ENCODE peak calls at places on chromosomes 12 and 14, in five cellular contexts. One of them, this sample, is unnamed.

GRCh38 chr12:113103756-113104450 is 31.7 kb downstream of the RASAL1 start:
- DNase-seq in substantia nigra: no peak
- DNase-seq in stimulated activated CD8-positive, alpha-beta memory T cell treated with anti-CD3 and anti-CD28 coated beads, Interleukin-15, amount 100 ng/mL, for 24 hours: peak; percentile 29
- DNase-seq in NCI-H2171 treated with DMSO at 0.1 percent for 48 hours: peak; percentile 84
- DNase-seq in right lobe of liver: no peak
- DNase-seq in this sample: no peak

GRCh38 chr14:103288076-103288766 is 45.8 kb upstream of the EIF5 start:
- DNase-seq in substantia nigra: no peak
- DNase-seq in stimulated activated CD8-positive, alpha-beta memory T cell treated with anti-CD3 and anti-CD28 coated beads, Interleukin-15, amount 100 ng/mL, for 24 hours: no peak
- DNase-seq in NCI-H2171 treated with DMSO at 0.1 percent for 48 hours: no peak
- DNase-seq in right lobe of liver: no peak
- DNase-seq in this sample: no peak

GRCh38 chr14:29553427-29553826 is 374.2 kb downstream of the PRKD1 start:
- DNase-seq in substantia nigra: no peak
- DNase-seq in stimulated activated CD8-positive, alpha-beta memory T cell treated with anti-CD3 and anti-CD28 coated beads, Interleukin-15, amount 100 ng/mL, for 24 hours: no peak
- DNase-seq in NCI-H2171 treated with DMSO at 0.1 percent for 48 hours: no peak
- DNase-seq in right lobe of liver: no peak
- DNase-seq in this sample: no peak

GRCh38 chr12:49930515-49931288 is 19.8 kb upstream of the AQP2 start:
- DNase-seq in substantia nigra: no peak
- DNase-seq in stimulated activated CD8-positive, alpha-beta memory T cell treated with anti-CD3 and anti-CD28 coated beads, Interleukin-15, amount 100 ng/mL, for 24 hours: no peak
- DNase-seq in NCI-H2171 treated with DMSO at 0.1 percent for 48 hours: no peak
- DNase-seq in right lobe of liver: no peak
- DNase-seq in this sample: no peak

GRCh38 chr14:63343878-63344277 is 25.1 kb upstream of the GPHB5 start:
- DNase-seq in substantia nigra: no peak
- DNase-seq in stimulated activated CD8-positive, alpha-beta memory T cell treated with anti-CD3 and anti-CD28 coated beads, Interleukin-15, amount 100 ng/mL, for 24 hours: no peak
- DNase-seq in NCI-H2171 treated with DMSO at 0.1 percent for 48 hours: no peak
- DNase-seq in right lobe of liver: no peak
- DNase-seq in this sample: no peak

GRCh38 chr12:40099423-40099853 is 6.4 kb downstream of the SLC2A13 start:
- DNase-seq in substantia nigra: no peak
- DNase-seq in stimulated activated CD8-positive, alpha-beta memory T cell treated with anti-CD3 and anti-CD28 coated beads, Interleukin-15, amount 100 ng/mL, for 24 hours: no peak
- DNase-seq in NCI-H2171 treated with DMSO at 0.1 percent for 48 hours: no peak
- DNase-seq in right lobe of liver: no peak
- DNase-seq in this sample: no peak

GRCh38 chr14:34926552-34926951 is 51.4 kb upstream of the BAZ1A start:
- DNase-seq in substantia nigra: no peak
- DNase-seq in stimulated activated CD8-positive, alpha-beta memory T cell treated with anti-CD3 and anti-CD28 coated beads, Interleukin-15, amount 100 ng/mL, for 24 hours: no peak
- DNase-seq in NCI-H2171 treated with DMSO at 0.1 percent for 48 hours: no peak
- DNase-seq in right lobe of liver: no peak
- DNase-seq in this sample: no peak

GRCh38 chr12:85755760-85756159 is 80.4 kb downstream of the RASSF9 start:
- DNase-seq in substantia nigra: no peak
- DNase-seq in stimulated activated CD8-positive, alpha-beta memory T cell treated with anti-CD3 and anti-CD28 coated beads, Interleukin-15, amount 100 ng/mL, for 24 hours: no peak
- DNase-seq in NCI-H2171 treated with DMSO at 0.1 percent for 48 hours: no peak
- DNase-seq in right lobe of liver: no peak
- DNase-seq in this sample: no peak

GRCh38 chr12:127083028-127083949 is 1183.7 kb upstream of the TMEM132C start:
- DNase-seq in substantia nigra: no peak
- DNase-seq in stimulated activated CD8-positive, alpha-beta memory T cell treated with anti-CD3 and anti-CD28 coated beads, Interleukin-15, amount 100 ng/mL, for 24 hours: no peak
- DNase-seq in NCI-H2171 treated with DMSO at 0.1 percent for 48 hours: peak; percentile 2
- DNase-seq in right lobe of liver: no peak
- DNase-seq in this sample: peak; percentile 4

GRCh38 chr12:131687346-131688125 is 23.4 kb upstream of the SFSWAP start:
- DNase-seq in substantia nigra: no peak
- DNase-seq in stimulated activated CD8-positive, alpha-beta memory T cell treated with anti-CD3 and anti-CD28 coated beads, Interleukin-15, amount 100 ng/mL, for 24 hours: no peak
- DNase-seq in NCI-H2171 treated with DMSO at 0.1 percent for 48 hours: no peak
- DNase-seq in right lobe of liver: no peak
- DNase-seq in this sample: no peak

GRCh38 chr14:44204061-44204815 is 302.8 kb downstream of the FSCB start:
- DNase-seq in substantia nigra: no peak
- DNase-seq in stimulated activated CD8-positive, alpha-beta memory T cell treated with anti-CD3 and anti-CD28 coated beads, Interleukin-15, amount 100 ng/mL, for 24 hours: no peak
- DNase-seq in NCI-H2171 treated with DMSO at 0.1 percent for 48 hours: no peak
- DNase-seq in right lobe of liver: no peak
- DNase-seq in this sample: no peak

GRCh38 chr14:61281186-61281676 is at the start of gene TMEM30B:
- DNase-seq in substantia nigra: no peak
- DNase-seq in stimulated activated CD8-positive, alpha-beta memory T cell treated with anti-CD3 and anti-CD28 coated beads, Interleukin-15, amount 100 ng/mL, for 24 hours: no peak
- DNase-seq in NCI-H2171 treated with DMSO at 0.1 percent for 48 hours: peak; percentile 74
- DNase-seq in right lobe of liver: peak; percentile 39
- DNase-seq in this sample: no peak

GRCh38 chr12:68374315-68374982 is 42.3 kb upstream of the MDM1 start:
- DNase-seq in substantia nigra: no peak
- DNase-seq in stimulated activated CD8-positive, alpha-beta memory T cell treated with anti-CD3 and anti-CD28 coated beads, Interleukin-15, amount 100 ng/mL, for 24 hours: no peak
- DNase-seq in NCI-H2171 treated with DMSO at 0.1 percent for 48 hours: peak; percentile 75
- DNase-seq in right lobe of liver: no peak
- DNase-seq in this sample: no peak

GRCh38 chr12:14885718-14886201 is at the start of gene MGP:
- DNase-seq in substantia nigra: peak; percentile 2
- DNase-seq in stimulated activated CD8-positive, alpha-beta memory T cell treated with anti-CD3 and anti-CD28 coated beads, Interleukin-15, amount 100 ng/mL, for 24 hours: no peak
- DNase-seq in NCI-H2171 treated with DMSO at 0.1 percent for 48 hours: no peak
- DNase-seq in right lobe of liver: no peak
- DNase-seq in this sample: no peak

GRCh38 chr14:54299393-54300363 is 97.1 kb upstream of the CDKN3 start:
- DNase-seq in substantia nigra: no peak
- DNase-seq in stimulated activated CD8-positive, alpha-beta memory T cell treated with anti-CD3 and anti-CD28 coated beads, Interleukin-15, amount 100 ng/mL, for 24 hours: no peak
- DNase-seq in NCI-H2171 treated with DMSO at 0.1 percent for 48 hours: no peak
- DNase-seq in right lobe of liver: no peak
- DNase-seq in this sample: no peak

GRCh38 chr14:81400202-81400678 is at the start of gene STON2:
- DNase-seq in substantia nigra: no peak
- DNase-seq in stimulated activated CD8-positive, alpha-beta memory T cell treated with anti-CD3 and anti-CD28 coated beads, Interleukin-15, amount 100 ng/mL, for 24 hours: no peak
- DNase-seq in NCI-H2171 treated with DMSO at 0.1 percent for 48 hours: peak; percentile 94
- DNase-seq in right lobe of liver: peak; percentile 29
- DNase-seq in this sample: no peak

GRCh38 chr12:10851243-10851858 is 2.1 kb upstream of the PRR4 start:
- DNase-seq in substantia nigra: no peak
- DNase-seq in stimulated activated CD8-positive, alpha-beta memory T cell treated with anti-CD3 and anti-CD28 coated beads, Interleukin-15, amount 100 ng/mL, for 24 hours: no peak
- DNase-seq in NCI-H2171 treated with DMSO at 0.1 percent for 48 hours: no peak
- DNase-seq in right lobe of liver: no peak
- DNase-seq in this sample: no peak

GRCh38 chr14:69059658-69060648 is 80.9 kb upstream of the ACTN1 start:
- DNase-seq in substantia nigra: no peak
- DNase-seq in stimulated activated CD8-positive, alpha-beta memory T cell treated with anti-CD3 and anti-CD28 coated beads, Interleukin-15, amount 100 ng/mL, for 24 hours: no peak
- DNase-seq in NCI-H2171 treated with DMSO at 0.1 percent for 48 hours: no peak
- DNase-seq in right lobe of liver: no peak
- DNase-seq in this sample: no peak

GRCh38 chr12:14884458-14884878 is 1.2 kb downstream of the MGP start:
- DNase-seq in substantia nigra: peak; percentile 52
- DNase-seq in stimulated activated CD8-positive, alpha-beta memory T cell treated with anti-CD3 and anti-CD28 coated beads, Interleukin-15, amount 100 ng/mL, for 24 hours: peak; percentile 41
- DNase-seq in NCI-H2171 treated with DMSO at 0.1 percent for 48 hours: peak; percentile 79
- DNase-seq in right lobe of liver: peak; percentile 81
- DNase-seq in this sample: peak; percentile 78

GRCh38 chr14:68568907-68569545 is 223.8 kb downstream of the ZFP36L1 start:
- DNase-seq in substantia nigra: no peak
- DNase-seq in stimulated activated CD8-positive, alpha-beta memory T cell treated with anti-CD3 and anti-CD28 coated beads, Interleukin-15, amount 100 ng/mL, for 24 hours: no peak
- DNase-seq in NCI-H2171 treated with DMSO at 0.1 percent for 48 hours: no peak
- DNase-seq in right lobe of liver: no peak
- DNase-seq in this sample: no peak

GRCh38 chr12:25458047-25458552 is 95.0 kb downstream of the LMNTD1 start:
- DNase-seq in substantia nigra: no peak
- DNase-seq in stimulated activated CD8-positive, alpha-beta memory T cell treated with anti-CD3 and anti-CD28 coated beads, Interleukin-15, amount 100 ng/mL, for 24 hours: no peak
- DNase-seq in NCI-H2171 treated with DMSO at 0.1 percent for 48 hours: no peak
- DNase-seq in right lobe of liver: no peak
- DNase-seq in this sample: no peak

GRCh38 chr14:65134651-65135579 is 32.6 kb upstream of the MAX start:
- DNase-seq in substantia nigra: no peak
- DNase-seq in stimulated activated CD8-positive, alpha-beta memory T cell treated with anti-CD3 and anti-CD28 coated beads, Interleukin-15, amount 100 ng/mL, for 24 hours: no peak
- DNase-seq in NCI-H2171 treated with DMSO at 0.1 percent for 48 hours: peak; percentile 81
- DNase-seq in right lobe of liver: no peak
- DNase-seq in this sample: no peak

GRCh38 chr14:24238123-24238522 is 4.3 kb downstream of the TINF2 start:
- DNase-seq in substantia nigra: no peak
- DNase-seq in stimulated activated CD8-positive, alpha-beta memory T cell treated with anti-CD3 and anti-CD28 coated beads, Interleukin-15, amount 100 ng/mL, for 24 hours: no peak
- DNase-seq in NCI-H2171 treated with DMSO at 0.1 percent for 48 hours: no peak
- DNase-seq in right lobe of liver: no peak
- DNase-seq in this sample: no peak

GRCh38 chr12:20369164-20370000 is 1.0 kb downstream of the PDE3A start:
- DNase-seq in substantia nigra: no peak
- DNase-seq in stimulated activated CD8-positive, alpha-beta memory T cell treated with anti-CD3 and anti-CD28 coated beads, Interleukin-15, amount 100 ng/mL, for 24 hours: no peak
- DNase-seq in NCI-H2171 treated with DMSO at 0.1 percent for 48 hours: no peak
- DNase-seq in right lobe of liver: peak; percentile 35
- DNase-seq in this sample: peak; percentile 4

GRCh38 chr14:96363751-96364336 is 518 bp downstream of the GSKIP start:
- DNase-seq in substantia nigra: peak; percentile 8
- DNase-seq in stimulated activated CD8-positive, alpha-beta memory T cell treated with anti-CD3 and anti-CD28 coated beads, Interleukin-15, amount 100 ng/mL, for 24 hours: peak; percentile 8
- DNase-seq in NCI-H2171 treated with DMSO at 0.1 percent for 48 hours: peak; percentile 55
- DNase-seq in right lobe of liver: peak; percentile 61
- DNase-seq in this sample: peak; percentile 83

GRCh38 chr12:128450810-128451209 is 183.8 kb downstream of the TMEM132C start:
- DNase-seq in substantia nigra: no peak
- DNase-seq in stimulated activated CD8-positive, alpha-beta memory T cell treated with anti-CD3 and anti-CD28 coated beads, Interleukin-15, amount 100 ng/mL, for 24 hours: no peak
- DNase-seq in NCI-H2171 treated with DMSO at 0.1 percent for 48 hours: no peak
- DNase-seq in right lobe of liver: no peak
- DNase-seq in this sample: no peak

GRCh38 chr12:86772688-86773087 is 516.5 kb upstream of the MGAT4C start:
- DNase-seq in substantia nigra: no peak
- DNase-seq in stimulated activated CD8-positive, alpha-beta memory T cell treated with anti-CD3 and anti-CD28 coated beads, Interleukin-15, amount 100 ng/mL, for 24 hours: no peak
- DNase-seq in NCI-H2171 treated with DMSO at 0.1 percent for 48 hours: no peak
- DNase-seq in right lobe of liver: no peak
- DNase-seq in this sample: no peak

GRCh38 chr12:8145754-8146415 is 10.9 kb upstream of the ZNF705A start:
- DNase-seq in substantia nigra: peak; percentile 47
- DNase-seq in stimulated activated CD8-positive, alpha-beta memory T cell treated with anti-CD3 and anti-CD28 coated beads, Interleukin-15, amount 100 ng/mL, for 24 hours: no peak
- DNase-seq in NCI-H2171 treated with DMSO at 0.1 percent for 48 hours: peak; percentile 62
- DNase-seq in right lobe of liver: no peak
- DNase-seq in this sample: no peak

GRCh38 chr12:94247256-94247655 is 98.9 kb downstream of the PLXNC1 start:
- DNase-seq in substantia nigra: no peak
- DNase-seq in stimulated activated CD8-positive, alpha-beta memory T cell treated with anti-CD3 and anti-CD28 coated beads, Interleukin-15, amount 100 ng/mL, for 24 hours: no peak
- DNase-seq in NCI-H2171 treated with DMSO at 0.1 percent for 48 hours: no peak
- DNase-seq in right lobe of liver: no peak
- DNase-seq in this sample: no peak

GRCh38 chr14:62645649-62646048 is 399.6 kb downstream of the KCNH5 start:
- DNase-seq in substantia nigra: no peak
- DNase-seq in stimulated activated CD8-positive, alpha-beta memory T cell treated with anti-CD3 and anti-CD28 coated beads, Interleukin-15, amount 100 ng/mL, for 24 hours: no peak
- DNase-seq in NCI-H2171 treated with DMSO at 0.1 percent for 48 hours: no peak
- DNase-seq in right lobe of liver: no peak
- DNase-seq in this sample: no peak

GRCh38 chr12:130752692-130753230 is 36.7 kb upstream of the RIMBP2 start:
- DNase-seq in substantia nigra: no peak
- DNase-seq in stimulated activated CD8-positive, alpha-beta memory T cell treated with anti-CD3 and anti-CD28 coated beads, Interleukin-15, amount 100 ng/mL, for 24 hours: no peak
- DNase-seq in NCI-H2171 treated with DMSO at 0.1 percent for 48 hours: peak; percentile 46
- DNase-seq in right lobe of liver: no peak
- DNase-seq in this sample: peak; percentile 44

GRCh38 chr12:16880864-16881285 is 274.9 kb upstream of the LMO3 start:
- DNase-seq in substantia nigra: no peak
- DNase-seq in stimulated activated CD8-positive, alpha-beta memory T cell treated with anti-CD3 and anti-CD28 coated beads, Interleukin-15, amount 100 ng/mL, for 24 hours: no peak
- DNase-seq in NCI-H2171 treated with DMSO at 0.1 percent for 48 hours: no peak
- DNase-seq in right lobe of liver: no peak
- DNase-seq in this sample: peak; percentile 51

GRCh38 chr14:61547186-61548121 is 147.9 kb upstream of the HIF1A start:
- DNase-seq in substantia nigra: no peak
- DNase-seq in stimulated activated CD8-positive, alpha-beta memory T cell treated with anti-CD3 and anti-CD28 coated beads, Interleukin-15, amount 100 ng/mL, for 24 hours: no peak
- DNase-seq in NCI-H2171 treated with DMSO at 0.1 percent for 48 hours: no peak
- DNase-seq in right lobe of liver: no peak
- DNase-seq in this sample: no peak

GRCh38 chr12:40271981-40272664 is 47.3 kb downstream of the LRRK2 start:
- DNase-seq in substantia nigra: no peak
- DNase-seq in stimulated activated CD8-positive, alpha-beta memory T cell treated with anti-CD3 and anti-CD28 coated beads, Interleukin-15, amount 100 ng/mL, for 24 hours: no peak
- DNase-seq in NCI-H2171 treated with DMSO at 0.1 percent for 48 hours: no peak
- DNase-seq in right lobe of liver: no peak
- DNase-seq in this sample: no peak

GRCh38 chr14:85415015-85415712 is 114.8 kb upstream of the FLRT2 start:
- DNase-seq in substantia nigra: no peak
- DNase-seq in stimulated activated CD8-positive, alpha-beta memory T cell treated with anti-CD3 and anti-CD28 coated beads, Interleukin-15, amount 100 ng/mL, for 24 hours: no peak
- DNase-seq in NCI-H2171 treated with DMSO at 0.1 percent for 48 hours: peak; percentile 19
- DNase-seq in right lobe of liver: peak; percentile 26
- DNase-seq in this sample: no peak

GRCh38 chr12:102917026-102917787 is at the start of gene PAH:
- DNase-seq in substantia nigra: no peak
- DNase-seq in stimulated activated CD8-positive, alpha-beta memory T cell treated with anti-CD3 and anti-CD28 coated beads, Interleukin-15, amount 100 ng/mL, for 24 hours: no peak
- DNase-seq in NCI-H2171 treated with DMSO at 0.1 percent for 48 hours: no peak
- DNase-seq in right lobe of liver: peak; percentile 92
- DNase-seq in this sample: no peak

GRCh38 chr14:71354801-71355200 is 447.5 kb downstream of the PCNX1 start:
- DNase-seq in substantia nigra: no peak
- DNase-seq in stimulated activated CD8-positive, alpha-beta memory T cell treated with anti-CD3 and anti-CD28 coated beads, Interleukin-15, amount 100 ng/mL, for 24 hours: no peak
- DNase-seq in NCI-H2171 treated with DMSO at 0.1 percent for 48 hours: no peak
- DNase-seq in right lobe of liver: no peak
- DNase-seq in this sample: no peak

GRCh38 chr14:100156776-100157175 is 2.7 kb downstream of the DEGS2 start:
- DNase-seq in substantia nigra: no peak
- DNase-seq in stimulated activated CD8-positive, alpha-beta memory T cell treated with anti-CD3 and anti-CD28 coated beads, Interleukin-15, amount 100 ng/mL, for 24 hours: no peak
- DNase-seq in NCI-H2171 treated with DMSO at 0.1 percent for 48 hours: no peak
- DNase-seq in right lobe of liver: no peak
- DNase-seq in this sample: no peak

GRCh38 chr12:106288510-106289195 is 13.9 kb upstream of the TCP11L2 start:
- DNase-seq in substantia nigra: no peak
- DNase-seq in stimulated activated CD8-positive, alpha-beta memory T cell treated with anti-CD3 and anti-CD28 coated beads, Interleukin-15, amount 100 ng/mL, for 24 hours: no peak
- DNase-seq in NCI-H2171 treated with DMSO at 0.1 percent for 48 hours: no peak
- DNase-seq in right lobe of liver: no peak
- DNase-seq in this sample: no peak

GRCh38 chr12:39972119-39972518 is 133.8 kb downstream of the SLC2A13 start:
- DNase-seq in substantia nigra: no peak
- DNase-seq in stimulated activated CD8-positive, alpha-beta memory T cell treated with anti-CD3 and anti-CD28 coated beads, Interleukin-15, amount 100 ng/mL, for 24 hours: no peak
- DNase-seq in NCI-H2171 treated with DMSO at 0.1 percent for 48 hours: no peak
- DNase-seq in right lobe of liver: no peak
- DNase-seq in this sample: no peak

This sample was measured in NCI-H524 treated with DMSO at 0.1 percent for 48 hours.